ENCODE peak calls at places on chromosomes 11 and 22, in six cellular contexts. M is mucosa of descending colon; W is naive thymus-derived CD4-positive, alpha-beta T cell; N is left ventricle myocardium inferior; J is A549; Q is right lobe of liver. F is an unnamed sample. For H3K9me3, the result is how much of the 10 kb centered on the place peaks cover.

GRCh38 chr11:134412508-134413333 is 679 bp upstream of the B3GAT1 start:
- DNase-seq in M (no peak), W (no peak), N (no peak), J (no peak), Q (peak), F (no peak)

GRCh38 chr11:64144587-64145295 is 21.2 kb downstream of the MACROD1 start:
- DNase-seq in M (no peak), W (no peak), N (no peak), J (no peak), Q (no peak), F (no peak)

GRCh38 chr11:47552086-47552580 is 799 bp downstream of the CELF1 start:
- DNase-seq in M (no peak), W (peak), N (peak), J (peak), Q (peak), F (no peak)

GRCh38 chr11:69949327-69949726 is 128.8 kb upstream of the ANO1 start:
- DNase-seq in M (no peak), W (no peak), N (peak), J (peak), Q (no peak), F (no peak)

GRCh38 chr11:77471520-77472234 is 2.2 kb downstream of the PAK1 start:
- DNase-seq in M (peak), W (no peak), N (no peak), J (peak), Q (no peak), F (no peak)

GRCh38 chr11:103682318-103683184 is 353.9 kb upstream of the DDI1 start:
- DNase-seq in M (peak), W (peak), N (peak), J (peak), Q (peak), F (peak)

GRCh38 chr11:120303004-120303637 is 22.0 kb upstream of the TLCD5 start:
- DNase-seq in M (peak), W (peak), N (peak), J (peak), Q (peak), F (peak)

GRCh38 chr11:119878990-119879389 is 150.0 kb upstream of the NECTIN1 start:
- DNase-seq in M (peak), W (no peak), N (no peak), J (no peak), Q (peak), F (no peak)

GRCh38 chr22:24805790-24806662 is at the start of gene SGSM1:
- DNase-seq in M (peak), W (peak), N (peak), J (peak), Q (peak), F (peak)

GRCh38 chr11:115503083-115503885 is 931 bp downstream of the CADM1 start:
- DNase-seq in M (peak), W (no peak), N (peak), J (peak), Q (peak), F (no peak)

GRCh38 chr11:123478352-123478986 is 48.4 kb downstream of the GRAMD1B start:
- DNase-seq in M (peak), W (peak), N (no peak), J (peak), Q (no peak), F (no peak)

GRCh38 chr22:23233084-23233501 is 52.8 kb downstream of the BCR start:
- DNase-seq in M (no peak), W (no peak), N (peak), J (no peak), Q (no peak), F (no peak)

GRCh38 chr11:10660323-10660722 is 33.2 kb downstream of the IRAG1 start:
- DNase-seq in M (no peak), W (no peak), N (no peak), J (no peak), Q (no peak), F (no peak)

GRCh38 chr11:1557904-1558831 is 13.9 kb downstream of the DUSP8 start:
- DNase-seq in M (no peak), W (no peak), N (no peak), J (peak), Q (peak), F (no peak)

GRCh38 chr11:6875761-6876160 is 664 bp upstream of the OR10A4 start:
- DNase-seq in M (no peak), W (no peak), N (no peak), J (no peak), Q (no peak), F (no peak)

GRCh38 chr11:102144357-102145342 is 34.4 kb downstream of the YAP1 start:
- DNase-seq in M (peak), W (no peak), N (peak), J (no peak), Q (peak), F (no peak)

GRCh38 chr11:86978247-86978646 is 23.1 kb upstream of the FZD4 start:
- DNase-seq in M (no peak), W (no peak), N (no peak), J (no peak), Q (no peak), F (no peak)

GRCh38 chr11:30312243-30312642 is 10.7 kb upstream of the ARL14EP start:
- DNase-seq in M (no peak), W (no peak), N (no peak), J (no peak), Q (no peak), F (no peak)
- H3K9me3 ChIP-seq in M (under half), W (under half), N (under half), J (under half), Q (under half), F (under half)

DNA sequence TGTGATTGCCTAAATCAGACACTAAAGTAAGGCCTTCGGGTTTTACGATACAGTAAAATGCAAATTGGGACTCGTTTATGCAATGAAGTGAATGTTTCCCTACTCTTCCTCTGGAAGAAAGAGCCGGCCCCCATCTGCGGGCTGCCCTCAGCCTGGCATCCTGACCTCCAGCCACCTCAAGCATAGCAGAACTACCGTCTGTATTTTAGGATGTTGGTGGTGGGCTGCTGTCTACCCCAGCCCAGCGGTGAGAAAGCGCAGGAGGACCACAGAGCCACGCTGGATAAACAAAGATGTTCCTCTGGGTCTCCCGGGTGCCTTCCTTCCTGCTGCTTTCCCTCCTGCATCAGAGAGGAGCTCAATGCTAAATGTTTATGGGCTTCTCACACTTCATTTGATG is 287.6 kb downstream of the BRD1 start:
- DNase-seq in M (no peak), W (no peak), N (no peak), J (no peak), Q (no peak), F (no peak)
- H3K9me3 ChIP-seq in M (under half), W (under half), N (under half), J (under half), Q (under half), F (under half)

GRCh38 chr22:47796128-47796908 is 1033.9 kb downstream of the TBC1D22A start:
- DNase-seq in M (no peak), W (no peak), N (no peak), J (no peak), Q (no peak), F (no peak)

GRCh38 chr22:47797546-47797945 is 1035.1 kb downstream of the TBC1D22A start:
- DNase-seq in M (no peak), W (no peak), N (no peak), J (no peak), Q (no peak), F (no peak)

GRCh38 chr22:47795477-47796127 is 1033.2 kb downstream of the TBC1D22A start:
- DNase-seq in M (no peak), W (no peak), N (no peak), J (no peak), Q (no peak), F (no peak)

GRCh38 chr22:47794851-47795250 is 1032.4 kb downstream of the TBC1D22A start:
- DNase-seq in M (no peak), W (no peak), N (no peak), J (no peak), Q (no peak), F (no peak)

GRCh38 chr22:47798229-47798628 is 1035.8 kb downstream of the TBC1D22A start:
- DNase-seq in M (no peak), W (no peak), N (no peak), J (no peak), Q (no peak), F (no peak)
- H3K9me3 ChIP-seq in M (under half), W (under half), N (under half), J (under half), Q (under half), F (under half)

DNA sequence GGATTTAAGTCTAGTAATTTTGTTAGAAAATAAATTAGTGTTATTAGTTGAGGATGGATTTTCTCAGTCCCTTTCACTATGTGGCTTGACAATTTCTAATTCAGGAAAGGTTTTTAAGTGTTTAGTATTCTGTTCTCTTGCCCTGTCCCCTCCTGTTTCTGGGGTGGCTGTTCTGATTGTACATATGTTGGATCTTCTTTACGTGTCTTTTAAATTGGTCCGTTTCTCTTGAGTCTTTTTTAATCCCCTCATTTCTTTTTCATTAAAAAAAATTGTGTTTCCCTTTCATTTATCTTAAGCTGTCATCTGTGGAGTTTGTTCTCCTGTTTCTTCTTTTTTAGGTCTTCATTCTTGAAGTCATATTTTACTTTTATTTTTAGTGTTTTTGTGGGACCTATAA is 12.5 kb downstream of the ZBED4 start:
- DNase-seq in M (no peak), W (no peak), N (no peak), J (no peak), Q (no peak), F (no peak)
- H3K9me3 ChIP-seq in M (under half), W (under half), N (under half), J (under half), Q (under half), F (under half)